ENCODE peak calls at places on chromosomes 16 and 17, in five cellular contexts. V is Panc1, R is sigmoid colon, P is GM23338, G is GM12878. X is an unnamed sample.

GRCh38 chr17:49695698-49696232 is 12.0 kb downstream of the SLC35B1 start:
- DNase-seq in P (no peak), R (no peak), V (no peak), G (no peak), X (no peak)

GRCh38 chr16:79607587-79607986 is 7.0 kb upstream of the MAF start:
- DNase-seq in V (no peak), P (no peak), R (no peak), G (no peak), X (no peak)

GRCh38 chr17:49071106-49071505 is 61.5 kb upstream of the B4GALNT2 start:
- DNase-seq in P (no peak), G (no peak), R (no peak), V (no peak), X (no peak)

GRCh38 chr16:75804368-75804767 is 78.1 kb upstream of the CPHXL start:
- DNase-seq in G (no peak), P (no peak), R (no peak), V (no peak), X (no peak)

GRCh38 chr16:88062341-88062861 is 111.2 kb downstream of the BANP start:
- DNase-seq in G (no peak), V (no peak), R (peak; percentile 83), P (no peak), X (peak; percentile 63)

GRCh38 chr17:62573480-62574117 is 53.9 kb upstream of the MRC2 start:
- DNase-seq in G (no peak), V (no peak), P (no peak), R (no peak), X (no peak)

GRCh38 chr17:33628500-33629336 is 335.6 kb upstream of the ASIC2 start:
- DNase-seq in P (no peak), R (no peak), V (no peak), G (no peak), X (no peak)

GRCh38 chr17:2025622-2026309 is 632 bp upstream of the RTN4RL1 start:
- DNase-seq in V (no peak), R (peak; percentile 83), G (no peak), P (peak; percentile 78), X (no peak)

GRCh38 chr17:48579738-48580543 is 1.8 kb upstream of the HOXB4 start:
- DNase-seq in G (no peak), V (no peak), P (no peak), R (no peak), X (no peak)

GRCh38 chr17:30858556-30859250 is 26.9 kb downstream of the ATAD5 start:
- DNase-seq in R (no peak), G (no peak), P (no peak), V (no peak), X (no peak)

GRCh38 chr16:88473666-88474534 is 20.8 kb downstream of the ZFPM1 start:
- DNase-seq in R (no peak), P (no peak), G (no peak), V (no peak), X (no peak)

GRCh38 chr17:2594657-2595085 is 1.2 kb downstream of the PAFAH1B1 start:
- DNase-seq in P (no peak), V (no peak), R (no peak), G (no peak), X (no peak)

GRCh38 chr17:68592667-68593330 is 8.4 kb downstream of the FAM20A start:
- DNase-seq in G (no peak), R (no peak), V (no peak), P (no peak), X (no peak)

GRCh38 chr16:47236716-47237115 is 93.0 kb upstream of the NETO2 start:
- DNase-seq in G (no peak), V (no peak), P (peak; percentile 47), R (no peak), X (no peak)

GRCh38 chr16:57262841-57263584 is 18.0 kb downstream of the ARL2BP start:
- DNase-seq in V (no peak), P (no peak), G (no peak), R (peak; percentile 30), X (peak; percentile 64)

GRCh38 chr16:53211253-53211652 is 156.5 kb downstream of the CHD9 start:
- DNase-seq in P (no peak), R (no peak), V (no peak), G (no peak), X (no peak)

GRCh38 chr16:50265260-50265659 is 1.1 kb upstream of the ADCY7 start:
- DNase-seq in P (no peak), V (no peak), G (no peak), R (peak; percentile 64), X (peak; percentile 75)

GRCh38 chr16:64058685-64059084 is 1063.2 kb downstream of the CDH11 start:
- DNase-seq in G (no peak), R (no peak), V (no peak), P (no peak), X (no peak)

GRCh38 chr17:48676963-48677558 is 45.3 kb downstream of the PRAC1 start:
- DNase-seq in P (peak; percentile 27), V (no peak), G (no peak), R (no peak), X (no peak)

GRCh38 chr17:66834919-66835454 is at the start of gene CACNG5:
- DNase-seq in G (no peak), V (no peak), R (peak; percentile 55), P (peak; percentile 72), X (no peak)

GRCh38 chr16:57260294-57260929 is 15.4 kb downstream of the ARL2BP start:
- DNase-seq in R (peak; percentile 59), V (no peak), P (peak; percentile 79), G (peak; percentile 42), X (peak; percentile 63)

GRCh38 chr16:11349599-11350276 is 4.5 kb downstream of the RMI2 start:
- DNase-seq in G (no peak), P (no peak), R (peak; percentile 88), V (no peak), X (no peak)

GRCh38 chr17:64653325-64653984 is 8.7 kb downstream of the SMURF2 start:
- DNase-seq in V (no peak), P (no peak), G (no peak), R (no peak), X (no peak)

GRCh38 chr16:28845173-28846079 is 722 bp downstream of the TUFM start:
- DNase-seq in R (no peak), V (no peak), G (no peak), P (peak; percentile 61), X (no peak)

GRCh38 chr17:39582658-39583057 is 25.1 kb downstream of the NEUROD2 start:
- DNase-seq in R (no peak), V (no peak), P (no peak), G (no peak), X (no peak)
- TF ChIP-seq CTCF in R (no peak), V (no peak), P (no peak), G (no peak), X (no peak)

DNA sequence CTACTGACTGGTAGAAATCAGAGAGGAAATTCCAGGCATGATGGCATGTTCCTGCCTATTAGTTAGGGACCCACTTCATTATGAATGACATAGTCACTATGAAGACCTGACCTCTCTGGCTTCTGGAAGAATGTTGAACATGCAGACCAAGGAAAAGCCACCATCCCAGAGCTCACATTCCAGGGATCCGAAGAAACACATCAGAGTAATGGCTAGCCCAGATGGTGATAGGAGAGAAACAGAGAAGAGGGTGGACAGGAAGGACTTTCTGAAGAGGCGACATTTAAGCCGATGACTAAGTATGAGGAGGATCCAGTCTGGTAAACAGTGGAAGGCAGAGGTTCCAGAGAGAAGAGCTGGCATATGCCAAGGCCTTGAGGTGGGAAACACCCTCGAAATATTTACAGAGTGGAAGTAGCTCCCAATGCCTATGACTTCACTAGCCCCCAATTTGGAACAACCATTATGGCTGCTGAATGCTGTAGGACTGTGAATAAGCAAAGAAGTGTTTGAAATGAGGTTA is 216.2 kb downstream of the RBFOX1 start:
- DNase-seq in R (no peak), V (no peak), G (no peak), P (no peak), X (no peak)
- H3K27ac ChIP-seq in R (no peak overlapping the region), V (no peak overlapping the region), G (no peak overlapping the region), P (no peak overlapping the region), X (no peak overlapping the region)

GRCh38 chr16:68504066-68504465 is 35.0 kb upstream of the ZFP90 start:
- DNase-seq in V (no peak), P (no peak), G (no peak), R (no peak), X (no peak)

GRCh38 chr16:68503334-68503733 is 35.8 kb upstream of the ZFP90 start:
- DNase-seq in G (no peak), V (no peak), R (no peak), P (no peak), X (no peak)

GRCh38 chr16:68493412-68494070 is 45.2 kb upstream of the SMPD3 start:
- DNase-seq in P (no peak), G (no peak), V (no peak), R (no peak), X (peak; percentile 47)

GRCh38 chr16:68496689-68497088 is 42.4 kb upstream of the ZFP90 start:
- DNase-seq in R (no peak), G (no peak), P (no peak), V (no peak), X (no peak)

DNA sequence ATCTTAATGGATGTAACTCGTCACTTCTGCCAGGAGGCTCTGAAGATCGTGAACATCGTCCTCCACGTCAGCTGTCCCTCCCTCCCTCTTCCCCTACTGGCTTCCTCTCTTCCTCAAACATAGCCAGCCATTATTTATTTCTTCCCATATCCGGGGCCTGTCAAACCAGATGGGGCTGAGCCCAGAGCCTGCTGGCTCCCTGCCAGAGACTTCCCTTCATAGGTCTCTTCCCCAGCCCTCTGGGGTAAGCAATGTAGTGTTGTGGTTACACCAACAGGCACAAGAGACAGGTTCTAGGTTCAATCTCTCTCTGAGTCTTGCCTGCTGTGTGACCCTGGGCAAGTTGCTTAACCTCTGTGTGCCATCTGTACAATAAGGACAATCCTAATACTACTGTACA is 40.1 kb upstream of the ZFP90 start:
- DNase-seq in R (no peak), V (no peak), G (no peak), P (no peak), X (no peak)
- TF ChIP-seq POLR2AphosphoS5 in R (no peak), V (no peak), G (no peak), P (no peak), X (no peak)

DNA sequence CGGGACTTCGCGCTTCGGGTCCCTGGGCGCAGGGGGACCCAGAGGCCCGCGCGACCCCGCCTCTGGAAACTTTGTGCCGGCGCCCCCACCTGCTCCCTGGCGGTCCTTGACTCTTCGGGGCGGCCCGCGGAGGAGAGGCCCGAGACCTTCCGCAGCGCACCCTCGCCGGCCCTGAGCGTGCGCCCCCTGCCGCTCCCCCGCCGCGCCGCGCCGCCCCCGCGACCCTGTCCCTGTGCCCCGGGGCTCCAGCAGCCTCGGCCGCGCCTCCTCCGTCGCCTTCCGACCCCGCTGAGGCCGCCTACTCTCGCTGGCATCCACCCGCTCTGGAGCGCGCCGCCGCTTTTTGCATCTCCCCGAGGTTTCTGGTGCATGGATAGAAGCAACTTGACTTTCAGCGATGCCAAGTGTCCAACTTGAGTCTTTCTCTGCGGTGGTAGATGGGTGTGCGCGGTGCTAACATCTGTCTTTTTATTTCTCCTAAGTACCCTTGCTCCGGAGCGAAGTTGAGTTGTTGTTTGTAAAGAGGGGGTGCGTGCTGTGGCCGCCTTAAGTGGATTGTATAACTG is 414 bp downstream of the DUSP14 start:
- DNase-seq in R (peak; percentile 81), P (peak; percentile 85), G (no peak), V (no peak), X (peak; percentile 92)
- TF ChIP-seq CTCF in R (no peak), P (peak; percentile 43), G (peak; percentile 46), V (peak; percentile 24), X (no peak)

GRCh38 chr16:86222541-86222940 is 287.8 kb upstream of the FOXF1 start:
- DNase-seq in V (no peak), G (no peak), P (peak; percentile 39), R (peak; percentile 69), X (peak; percentile 15)
- H3K27ac ChIP-seq in V (no peak overlapping the region), G (no peak overlapping the region), P (no peak overlapping the region), R (peak overlapping the region; percentile 40), X (no peak overlapping the region)

X was measured in spleen.